ENCODE peak calls at places on chromosomes 6 and 20, in nine cellular contexts. O, E, I, M, F, H, S, P and L are unnamed samples. For H3K4me1, the result is how much of the 10 kb centered on the place peaks cover.

GRCh38 chr6:170102582-170103481 is 188.0 kb downstream of the DLL1 start:
- DNase-seq in M (peak), O (no peak), F (no peak), E (peak), P (peak), S (no peak), I (peak), H (no peak), L (peak)

GRCh38 chr6:124881898-124882579 is 80.2 kb upstream of the RNF217 start:
- DNase-seq in F (no peak), H (no peak), S (no peak), O (peak), I (no peak), E (no peak), P (no peak), M (no peak), L (no peak)

GRCh38 chr6:14747881-14748520 is 497.9 kb upstream of the JARID2 start:
- DNase-seq in S (no peak), H (no peak), P (no peak), E (no peak), O (peak), F (no peak), M (no peak), I (no peak), L (no peak)

GRCh38 chr20:38919683-38920082 is 6.5 kb upstream of the FAM83D start:
- DNase-seq in M (no peak), O (no peak), E (no peak), I (no peak), H (no peak), P (no peak), F (no peak), S (no peak), L (no peak)

GRCh38 chr6:161369339-161369738 is 95.5 kb upstream of the AGPAT4 start:
- DNase-seq in E (no peak), P (peak), O (peak), S (no peak), H (no peak), I (no peak), M (no peak), F (no peak), L (peak)

GRCh38 chr6:33273129-33273923 is 1.5 kb downstream of the RPS18 start:
- DNase-seq in S (no peak), O (no peak), M (no peak), I (no peak), E (peak), F (peak), P (no peak), H (no peak), L (no peak)

GRCh38 chr20:10004900-10005299 is 29.9 kb upstream of the ANKEF1 start:
- DNase-seq in S (no peak), M (no peak), I (no peak), E (no peak), H (no peak), F (no peak), P (no peak), O (no peak), L (no peak)

GRCh38 chr20:24700166-24700860 is 230.9 kb downstream of the SYNDIG1 start:
- DNase-seq in M (no peak), E (peak), I (no peak), H (no peak), O (no peak), S (no peak), F (no peak), P (peak), L (no peak)

GRCh38 chr20:5090191-5090590 is 29.6 kb downstream of the PCNA start:
- DNase-seq in M (no peak), O (no peak), F (no peak), P (no peak), I (no peak), H (no peak), S (no peak), E (no peak), L (peak)

GRCh38 chr20:58344741-58345140 is 35.2 kb downstream of the RAB22A start:
- DNase-seq in M (no peak), P (no peak), S (no peak), E (no peak), I (no peak), H (no peak), F (no peak), O (peak), L (no peak)

GRCh38 chr20:61252601-61253263 is 671 bp downstream of the CDH4 start:
- DNase-seq in S (no peak), F (no peak), M (no peak), E (no peak), P (no peak), O (peak), I (no peak), H (no peak), L (no peak)

GRCh38 chr20:48875914-48876240 is 45.6 kb upstream of the ARFGEF2 start:
- DNase-seq in O (no peak), F (peak), H (no peak), I (no peak), M (no peak), P (no peak), E (no peak), S (no peak), L (peak)

GRCh38 chr20:23245553-23246128 is 105.0 kb upstream of the NXT1 start:
- DNase-seq in S (no peak), M (no peak), F (peak), P (peak), E (no peak), I (peak), O (peak), H (peak), L (peak)

GRCh38 chr6:110180228-110181008 is at the start of gene CDC40:
- DNase-seq in I (peak), S (no peak), M (peak), H (peak), E (peak), F (peak), P (peak), O (no peak), L (peak)

GRCh38 chr6:43011207-43011606 is 2.5 kb downstream of the MEA1 start:
- DNase-seq in E (no peak), H (no peak), I (no peak), F (no peak), S (no peak), M (no peak), P (no peak), O (no peak), L (no peak)

GRCh38 chr6:14824835-14825223 is 421.0 kb upstream of the JARID2 start:
- DNase-seq in M (no peak), S (no peak), E (no peak), O (no peak), F (no peak), I (peak), P (no peak), H (no peak), L (no peak)

GRCh38 chr6:73798592-73798991 is 102.6 kb downstream of the CD109 start:
- DNase-seq in S (no peak), I (peak), P (no peak), H (peak), M (no peak), O (peak), E (no peak), F (no peak), L (no peak)

GRCh38 chr20:63546256-63546655 is 1.3 kb downstream of the SRMS start:
- DNase-seq in S (no peak), O (no peak), E (no peak), M (no peak), P (no peak), H (no peak), I (no peak), F (no peak), L (peak)

GRCh38 chr20:4047614-4048013 is 32.3 kb upstream of the RNF24 start:
- DNase-seq in M (no peak), F (no peak), H (no peak), I (no peak), E (no peak), P (no peak), O (no peak), S (no peak), L (no peak)

GRCh38 chr6:69802995-69803394 is 6.2 kb upstream of the LMBRD1 start:
- DNase-seq in O (no peak), S (no peak), H (no peak), F (no peak), I (no peak), P (no peak), M (no peak), E (no peak), L (no peak)

GRCh38 chr6:105428342-105428957 is 25.6 kb upstream of the PREP start:
- DNase-seq in S (no peak), O (peak), M (no peak), P (no peak), I (no peak), E (no peak), F (no peak), H (peak), L (no peak)

GRCh38 chr6:90421656-90422055 is 125.0 kb upstream of the BACH2 start:
- DNase-seq in F (no peak), E (no peak), O (no peak), P (no peak), S (no peak), H (no peak), M (no peak), I (no peak), L (no peak)

GRCh38 chr6:2734517-2735076 is 16.1 kb downstream of the MYLK4 start:
- DNase-seq in O (peak), I (no peak), H (no peak), E (no peak), M (no peak), F (no peak), P (no peak), S (no peak), L (no peak)

GRCh38 chr20:58716476-58717277 is 24.1 kb downstream of the NPEPL1 start:
- DNase-seq in H (peak), S (peak), E (peak), M (peak), I (peak), F (no peak), O (no peak), P (no peak), L (no peak)

GRCh38 chr20:11516448-11516847 is 401.2 kb upstream of the BTBD3 start:
- DNase-seq in E (no peak), M (no peak), H (no peak), P (no peak), F (no peak), O (no peak), S (no peak), I (no peak), L (no peak)

GRCh38 chr20:45944151-45944964 is 9.9 kb downstream of the PCIF1 start:
- DNase-seq in P (no peak), F (no peak), M (no peak), H (no peak), I (no peak), E (no peak), S (no peak), O (no peak), L (no peak)

DNA sequence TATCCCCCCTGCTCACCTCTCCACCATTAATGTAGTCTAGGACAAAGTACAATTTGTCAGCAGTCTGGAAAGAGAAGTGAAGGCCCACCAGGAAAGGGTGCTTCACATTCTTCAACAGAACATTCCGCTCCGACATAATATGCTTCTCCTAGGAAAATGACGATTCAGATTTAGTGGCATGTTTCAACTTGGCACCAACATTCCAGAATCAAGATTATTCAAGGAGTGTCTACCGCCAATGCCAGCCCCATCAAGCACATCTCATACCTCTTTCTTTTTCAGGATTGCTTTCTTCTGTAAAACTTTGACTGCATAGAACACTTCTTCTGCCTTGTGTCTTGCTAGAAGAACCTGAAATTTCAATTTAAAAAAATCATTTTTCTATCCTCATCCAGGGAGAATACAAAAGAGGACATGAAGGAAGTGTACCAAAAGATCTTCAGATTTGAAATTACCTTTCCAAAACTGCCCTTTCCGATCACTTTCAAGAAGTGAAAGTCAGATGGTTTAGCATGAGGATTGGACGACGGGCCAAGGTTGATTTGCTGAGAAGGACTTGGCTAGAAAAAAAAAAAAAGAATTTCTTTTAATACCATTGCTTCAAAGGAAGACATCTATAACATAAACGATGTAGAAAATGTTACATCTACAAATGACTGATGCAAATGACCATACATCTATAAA is 120.7 kb upstream of the SLC2A12 start:
- DNase-seq in S (no peak), I (no peak), M (no peak), F (no peak), P (no peak), H (no peak), O (peak), E (no peak), L (no peak)
- H3K4me1 ChIP-seq in S (under half), I (under half), M (under half), F (under half), P (under half), H (half or more), O (under half), E (under half), L (under half)

GRCh38 chr20:56391596-56392281 is at the start of gene AURKA:
- DNase-seq in M (no peak), P (no peak), I (peak), S (no peak), O (no peak), E (no peak), H (peak), F (peak), L (no peak)
- H3K4me3 ChIP-seq in M (peak), P (peak), I (peak), S (peak), O (peak), E (peak), H (peak), F (peak), L (peak)

DNA sequence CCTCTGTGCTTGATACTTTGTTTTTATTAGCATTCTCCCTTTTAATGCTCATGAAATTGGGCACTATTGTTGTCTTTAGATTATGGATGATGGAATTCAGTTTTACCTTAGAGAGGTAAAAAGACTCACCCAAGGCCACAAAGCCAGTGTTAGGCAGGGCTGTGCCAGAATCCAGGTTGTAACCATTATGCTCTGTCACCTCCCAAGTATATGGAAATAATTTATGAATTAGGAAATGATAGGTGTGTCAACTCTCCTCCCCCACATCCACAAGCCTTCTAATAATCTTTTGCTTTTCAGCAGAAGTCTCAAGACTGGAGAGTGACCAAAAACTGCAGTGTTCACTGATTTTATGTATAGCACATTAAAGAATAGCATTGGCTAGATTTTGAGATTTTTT is 13.0 kb downstream of the DCBLD1 start:
- DNase-seq in E (no peak), M (no peak), S (no peak), H (no peak), F (no peak), I (no peak), P (no peak), O (no peak), L (no peak)
- H3K4me1 ChIP-seq in E (under half), M (under half), S (under half), H (under half), F (under half), I (under half), P (under half), O (under half), L (half or more)

GRCh38 chr6:168574699-168575195 is 133.8 kb downstream of the SMOC2 start:
- DNase-seq in O (no peak), F (no peak), P (no peak), S (no peak), I (peak), M (no peak), H (no peak), E (peak), L (peak)

GRCh38 chr6:168571268-168571667 is 130.3 kb downstream of the SMOC2 start:
- DNase-seq in F (no peak), H (no peak), E (no peak), P (no peak), S (no peak), I (no peak), M (no peak), O (no peak), L (no peak)

GRCh38 chr6:168575346-168576098 is 134.5 kb downstream of the SMOC2 start:
- DNase-seq in F (no peak), E (peak), M (no peak), O (no peak), H (no peak), S (no peak), I (no peak), P (no peak), L (no peak)

GRCh38 chr6:168576388-168576787 is 135.4 kb downstream of the SMOC2 start:
- DNase-seq in E (peak), F (no peak), I (no peak), O (no peak), S (no peak), H (no peak), P (no peak), M (no peak), L (no peak)

DNA sequence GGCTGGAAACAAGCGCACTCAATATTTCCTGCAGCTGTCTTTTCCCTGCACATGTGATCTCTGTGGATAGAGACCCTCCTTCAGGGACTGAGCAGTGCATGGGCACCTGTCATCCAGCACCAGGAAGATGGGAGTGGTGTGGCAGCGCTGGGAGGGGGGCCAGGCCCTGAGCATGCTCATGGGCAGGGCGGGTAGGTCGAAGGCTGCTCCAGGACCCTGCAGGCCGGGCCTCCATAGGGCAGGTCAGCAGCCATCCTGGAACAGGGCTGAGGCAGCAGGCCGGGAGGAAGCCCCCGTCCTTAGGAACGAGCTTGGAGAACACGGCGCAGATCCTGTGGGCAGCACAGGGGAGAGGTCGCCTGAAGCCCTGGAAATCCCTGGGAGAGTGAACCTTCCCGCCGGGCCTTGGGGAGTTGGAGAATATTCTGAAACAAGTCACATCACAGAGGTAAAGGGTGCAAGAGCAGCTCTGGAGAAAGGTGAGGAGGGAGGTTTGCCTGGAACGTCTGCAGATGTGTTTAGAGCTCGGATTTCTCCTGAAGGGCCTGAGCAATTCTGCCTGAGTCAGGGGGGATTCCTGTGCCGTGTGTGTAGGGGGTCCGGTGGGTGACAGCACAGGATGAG is 133.2 kb downstream of the SMOC2 start:
- DNase-seq in M (no peak), H (no peak), S (no peak), O (no peak), E (no peak), F (no peak), P (no peak), I (no peak), L (no peak)
- H3K4me3 ChIP-seq in M (no peak), H (no peak), S (no peak), O (no peak), E (no peak), F (no peak), P (no peak), I (no peak), L (no peak)

GRCh38 chr20:17648782-17649730 is 33.0 kb downstream of the RRBP1 start:
- DNase-seq in I (peak), F (peak), O (no peak), P (peak), M (no peak), H (no peak), E (peak), S (no peak), L (no peak)
- H3K4me1 ChIP-seq in I (under half), F (under half), O (under half), P (half or more), M (under half), H (under half), E (under half), S (under half), L (half or more)

GRCh38 chr6:136351518-136352106 is 62.0 kb upstream of the BCLAF1 start:
- DNase-seq in S (no peak), I (no peak), O (no peak), M (no peak), F (no peak), P (no peak), H (no peak), E (no peak), L (no peak)
- H3K4me3 ChIP-seq in S (no peak), I (no peak), O (no peak), M (no peak), F (no peak), P (no peak), H (no peak), E (no peak), L (no peak)

DNA sequence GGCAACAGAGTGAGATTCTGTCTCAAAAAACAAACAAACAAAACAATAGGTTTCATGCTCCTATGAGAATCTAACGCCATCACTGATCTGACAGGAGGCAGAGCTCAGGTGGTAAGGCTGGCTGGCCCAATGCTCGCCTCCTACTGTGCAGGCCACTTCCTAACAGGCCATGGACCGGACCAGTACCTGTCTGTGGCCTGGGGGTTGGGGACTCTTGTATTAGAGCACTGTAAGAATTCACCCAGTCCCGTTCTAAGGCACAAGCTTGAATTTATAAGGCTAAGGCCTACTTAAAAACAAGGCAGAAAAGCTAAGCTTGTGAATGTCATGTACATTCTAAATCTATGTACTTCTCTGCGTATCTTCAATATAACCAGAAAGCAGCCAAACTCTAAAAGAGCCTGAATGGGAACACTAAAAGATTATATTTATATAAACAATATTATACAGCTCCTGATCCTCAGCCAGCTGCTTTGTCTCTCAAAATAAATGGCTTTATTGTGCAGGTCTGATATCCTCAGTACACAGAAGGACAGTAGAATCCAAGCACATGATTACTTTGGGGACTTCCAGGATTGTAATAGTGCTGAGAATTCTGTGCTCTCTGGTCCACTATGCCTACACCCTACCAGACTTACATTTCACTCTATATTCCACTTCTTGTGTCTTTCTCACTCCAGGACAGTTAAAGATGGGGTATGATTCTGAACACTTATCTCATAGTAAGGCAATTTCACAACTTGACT is 64.5 kb upstream of the DST start:
- DNase-seq in P (no peak), S (no peak), I (no peak), O (no peak), M (no peak), H (no peak), F (no peak), E (no peak), L (no peak)
- H3K4me1 ChIP-seq in P (under half), S (under half), I (under half), O (under half), M (under half), H (under half), F (under half), E (under half), L (under half)